ENCODE peak calls at places on chromosomes 13 and 19, in eight cellular contexts. One of them, this sample, is unnamed.

GRCh38 chr19:8506402-8506957 is 4.0 kb upstream of the PRAM1 start:
- DNase-seq in HT-29: peak
- DNase-seq in activated CD4-positive, alpha-beta T cell treated with anti-CD3 and anti-CD28 coated beads for 24 hours: no peak
- DNase-seq in GM12892: no peak
- DNase-seq in AG04450: no peak
- DNase-seq in left kidney: peak
- DNase-seq in fibroblast of lung: no peak
- DNase-seq in NB4: no peak
- DNase-seq in this sample: no peak

GRCh38 chr19:7101498-7102253 is 32.2 kb downstream of the ZNF557 start:
- DNase-seq in HT-29: no peak
- DNase-seq in activated CD4-positive, alpha-beta T cell treated with anti-CD3 and anti-CD28 coated beads for 24 hours: no peak
- DNase-seq in GM12892: no peak
- DNase-seq in AG04450: no peak
- DNase-seq in left kidney: no peak
- DNase-seq in fibroblast of lung: no peak
- DNase-seq in NB4: no peak
- DNase-seq in this sample: no peak

GRCh38 chr19:55392820-55393219 is 7.1 kb downstream of the RPL28 start:
- DNase-seq in HT-29: no peak
- DNase-seq in activated CD4-positive, alpha-beta T cell treated with anti-CD3 and anti-CD28 coated beads for 24 hours: no peak
- DNase-seq in GM12892: no peak
- DNase-seq in AG04450: no peak
- DNase-seq in left kidney: peak
- DNase-seq in fibroblast of lung: no peak
- DNase-seq in NB4: no peak
- DNase-seq in this sample: no peak

GRCh38 chr13:49443327-49443688 is 556 bp downstream of the CAB39L start:
- DNase-seq in HT-29: no peak
- DNase-seq in activated CD4-positive, alpha-beta T cell treated with anti-CD3 and anti-CD28 coated beads for 24 hours: no peak
- DNase-seq in GM12892: no peak
- DNase-seq in AG04450: no peak
- DNase-seq in left kidney: peak
- DNase-seq in fibroblast of lung: peak
- DNase-seq in NB4: peak
- DNase-seq in this sample: no peak

GRCh38 chr13:100664171-100664900 is 10.3 kb downstream of the TMTC4 start:
- DNase-seq in HT-29: no peak
- DNase-seq in activated CD4-positive, alpha-beta T cell treated with anti-CD3 and anti-CD28 coated beads for 24 hours: no peak
- DNase-seq in GM12892: no peak
- DNase-seq in AG04450: no peak
- DNase-seq in left kidney: no peak
- DNase-seq in fibroblast of lung: no peak
- DNase-seq in NB4: no peak
- DNase-seq in this sample: no peak

GRCh38 chr19:29329460-29330134 is 116.6 kb upstream of the UQCRFS1 start:
- DNase-seq in HT-29: peak
- DNase-seq in activated CD4-positive, alpha-beta T cell treated with anti-CD3 and anti-CD28 coated beads for 24 hours: no peak
- DNase-seq in GM12892: no peak
- DNase-seq in AG04450: no peak
- DNase-seq in left kidney: peak
- DNase-seq in fibroblast of lung: no peak
- DNase-seq in NB4: peak
- DNase-seq in this sample: peak

GRCh38 chr13:98484289-98485219 is 92.4 kb downstream of the STK24 start:
- DNase-seq in HT-29: peak
- DNase-seq in activated CD4-positive, alpha-beta T cell treated with anti-CD3 and anti-CD28 coated beads for 24 hours: peak
- DNase-seq in GM12892: no peak
- DNase-seq in AG04450: no peak
- DNase-seq in left kidney: peak
- DNase-seq in fibroblast of lung: peak
- DNase-seq in NB4: peak
- DNase-seq in this sample: peak

GRCh38 chr19:10911579-10912363 is 16.7 kb downstream of the YIPF2 start:
- DNase-seq in HT-29: no peak
- DNase-seq in activated CD4-positive, alpha-beta T cell treated with anti-CD3 and anti-CD28 coated beads for 24 hours: no peak
- DNase-seq in GM12892: no peak
- DNase-seq in AG04450: no peak
- DNase-seq in left kidney: no peak
- DNase-seq in fibroblast of lung: no peak
- DNase-seq in NB4: no peak
- DNase-seq in this sample: no peak

GRCh38 chr13:20074956-20075355 is 85.9 kb downstream of the GJA3 start:
- DNase-seq in HT-29: no peak
- DNase-seq in activated CD4-positive, alpha-beta T cell treated with anti-CD3 and anti-CD28 coated beads for 24 hours: no peak
- DNase-seq in GM12892: no peak
- DNase-seq in AG04450: no peak
- DNase-seq in left kidney: no peak
- DNase-seq in fibroblast of lung: no peak
- DNase-seq in NB4: no peak
- DNase-seq in this sample: no peak

GRCh38 chr13:30685987-30686386 is 49.4 kb upstream of the ALOX5AP start:
- DNase-seq in HT-29: no peak
- DNase-seq in activated CD4-positive, alpha-beta T cell treated with anti-CD3 and anti-CD28 coated beads for 24 hours: no peak
- DNase-seq in GM12892: no peak
- DNase-seq in AG04450: no peak
- DNase-seq in left kidney: no peak
- DNase-seq in fibroblast of lung: no peak
- DNase-seq in NB4: no peak
- DNase-seq in this sample: no peak